ENCODE peak calls at places on chromosomes 5 and 9, in eight cellular contexts. J is DND-41; T is CD8-positive, alpha-beta memory T cell; N is esophagus muscularis mucosa; C is lower lobe of right lung; Z is lower leg skin; I is CD8-positive, alpha-beta T cell; S is CD4-positive, CD25-positive, alpha-beta regulatory T cell. G is an unnamed sample.

GRCh38 chr5:104977530-104977929 is 1414.9 kb upstream of the NUDT12 start:
- DNase-seq in J (no peak), T (no peak), N (no peak), C (no peak), Z (no peak), I (no peak), S (no peak), G (no peak)

GRCh38 chr5:89120719-89121118 is 237.7 kb upstream of the MEF2C start:
- DNase-seq in J (no peak), T (no peak), N (no peak), C (no peak), Z (peak), I (no peak), S (no peak), G (no peak)

GRCh38 chr5:152303841-152304240 is 101.2 kb downstream of the NMUR2 start:
- DNase-seq in J (no peak), T (no peak), N (peak), C (no peak), Z (no peak), I (no peak), S (no peak), G (no peak)

GRCh38 chr5:114055810-114056476 is 305.9 kb upstream of the KCNN2 start:
- DNase-seq in J (no peak), T (no peak), N (no peak), C (peak), Z (no peak), I (no peak), S (no peak), G (no peak)

GRCh38 chr5:126499742-126500396 is 76.7 kb downstream of the GRAMD2B start:
- DNase-seq in J (no peak), T (peak), N (no peak), C (no peak), Z (no peak), I (no peak), S (peak), G (peak)

GRCh38 chr5:149210229-149210628 is 61.4 kb upstream of the AFAP1L1 start:
- DNase-seq in J (no peak), T (no peak), N (peak), C (no peak), Z (no peak), I (no peak), S (no peak), G (no peak)

GRCh38 chr5:172235827-172236749 is 42.1 kb downstream of the EFCAB9 start:
- DNase-seq in J (no peak), T (no peak), N (no peak), C (no peak), Z (no peak), I (no peak), S (no peak), G (no peak)

GRCh38 chr9:86768020-86768419 is 179.3 kb downstream of the GAS1 start:
- DNase-seq in J (no peak), T (no peak), N (peak), C (no peak), Z (no peak), I (no peak), S (no peak), G (no peak)

GRCh38 chr9:121945281-121945680 is 147.8 kb downstream of the TTLL11 start:
- DNase-seq in J (no peak), T (no peak), N (no peak), C (no peak), Z (no peak), I (no peak), S (no peak), G (no peak)

GRCh38 chr5:159749146-159749545 is 167.1 kb upstream of the ADRA1B start:
- DNase-seq in J (no peak), T (no peak), N (no peak), C (no peak), Z (no peak), I (no peak), S (no peak), G (no peak)

GRCh38 chr9:84258371-84258770 is 82.2 kb downstream of the SLC28A3 start:
- DNase-seq in J (no peak), T (no peak), N (no peak), C (no peak), Z (no peak), I (no peak), S (no peak), G (no peak)

GRCh38 chr9:84255701-84256100 is 84.9 kb downstream of the SLC28A3 start:
- DNase-seq in J (no peak), T (no peak), N (no peak), C (no peak), Z (no peak), I (no peak), S (no peak), G (no peak)

GRCh38 chr9:84266087-84266561 is 74.4 kb downstream of the SLC28A3 start:
- DNase-seq in J (no peak), T (no peak), N (no peak), C (no peak), Z (no peak), I (no peak), S (no peak), G (no peak)

GRCh38 chr9:84264307-84264706 is 76.3 kb downstream of the SLC28A3 start:
- DNase-seq in J (no peak), T (no peak), N (no peak), C (no peak), Z (no peak), I (no peak), S (no peak), G (no peak)

GRCh38 chr9:84261082-84261746 is 79.3 kb downstream of the SLC28A3 start:
- DNase-seq in J (peak), T (peak), N (no peak), C (peak), Z (peak), I (no peak), S (peak), G (peak)
- H3K4me3 ChIP-seq in J (no peak), T (no peak), N (peak), C (peak), Z (no peak), I (no peak), S (no peak), G (no peak)

GRCh38 chr5:135031813-135032612 is 2.0 kb downstream of the PITX1 start:
- DNase-seq in J (no peak), T (no peak), N (no peak), C (peak), Z (no peak), I (no peak), S (no peak), G (no peak)
- H3K4me3 ChIP-seq in J (no peak), T (no peak), N (peak), C (no peak), Z (no peak), I (no peak), S (no peak), G (no peak)

GRCh38 chr9:132646726-132647125 is 23.1 kb downstream of the DDX31 start:
- DNase-seq in J (no peak), T (no peak), N (no peak), C (no peak), Z (no peak), I (no peak), S (no peak), G (no peak)

GRCh38 chr9:132648685-132649084 is 21.1 kb downstream of the DDX31 start:
- DNase-seq in J (no peak), T (no peak), N (no peak), C (no peak), Z (no peak), I (no peak), S (no peak), G (no peak)

GRCh38 chr9:132647355-132647754 is 22.4 kb downstream of the DDX31 start:
- DNase-seq in J (no peak), T (no peak), N (no peak), C (no peak), Z (no peak), I (no peak), S (no peak), G (no peak)

GRCh38 chr9:132647806-132648205 is 22.0 kb downstream of the DDX31 start:
- DNase-seq in J (no peak), T (no peak), N (no peak), C (no peak), Z (no peak), I (no peak), S (no peak), G (no peak)

DNA sequence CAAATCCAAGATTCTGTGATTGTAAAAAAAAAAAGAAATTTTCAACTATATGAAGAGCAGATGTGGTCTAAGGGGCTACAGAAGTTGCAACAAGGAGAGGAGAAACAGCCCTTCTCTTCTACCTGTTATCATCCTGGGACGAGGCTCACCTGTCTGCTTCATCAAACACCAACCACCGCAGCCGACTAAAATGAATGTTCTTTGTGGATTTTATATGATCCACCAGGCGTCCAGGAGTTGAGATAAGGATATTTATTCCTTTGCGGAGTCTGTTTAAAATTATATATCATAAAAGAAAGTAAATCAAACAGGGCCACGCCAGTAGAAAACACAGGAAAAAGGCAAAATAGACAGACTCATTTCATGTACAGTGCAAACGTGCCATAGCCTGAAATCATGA is 21.5 kb downstream of the DDX31 start:
- DNase-seq in J (no peak), T (no peak), N (no peak), C (no peak), Z (no peak), I (no peak), S (no peak), G (no peak)
- H3K4me3 ChIP-seq in J (no peak), T (no peak), N (no peak), C (no peak), Z (no peak), I (no peak), S (no peak), G (no peak)

GRCh38 chr9:6973762-6974161 is 216.0 kb downstream of the KDM4C start:
- DNase-seq in J (no peak), T (no peak), N (no peak), C (no peak), Z (no peak), I (no peak), S (no peak), G (peak)
- H3K4me3 ChIP-seq in J (no peak), T (no peak), N (no peak), C (no peak), Z (no peak), I (no peak), S (no peak), G (no peak)

G was measured in GM12864.